ENCODE peak calls at places on chromosomes 4 and X, in nine cellular contexts. P is dorsolateral prefrontal cortex, J is kidney, Y is mammary epithelial cell, R is pancreas, W is ascending aorta, N is spleen, A is breast epithelium, X is fibroblast of lung. Z is an unnamed sample.

GRCh38 chrX:83319023-83319422 is 189.1 kb upstream of the POU3F4 start:
- DNase-seq in W (no peak), N (no peak), Y (no peak), J (no peak), X (no peak), R (no peak), A (no peak), P (no peak), Z (no peak)

GRCh38 chr4:2837904-2838496 is 5.6 kb upstream of the ADD1 start:
- DNase-seq in J (peak; percentile 84), W (peak; percentile 81), P (no peak), A (no peak), R (no peak), X (peak; percentile 37), Y (no peak), N (peak; percentile 94), Z (no peak)

GRCh38 chr4:99847362-99847976 is 30.8 kb downstream of the DAPP1 start:
- DNase-seq in A (no peak), N (no peak), J (no peak), X (no peak), W (no peak), P (no peak), R (no peak), Y (no peak), Z (no peak)

GRCh38 chr4:136699905-136700304 is 832.4 kb downstream of the PCDH18 start:
- DNase-seq in A (no peak), Y (no peak), R (no peak), W (no peak), N (no peak), P (no peak), X (no peak), J (no peak), Z (no peak)

GRCh38 chr4:8662776-8663175 is 70.2 kb downstream of the CPZ start:
- DNase-seq in Y (no peak), R (no peak), W (no peak), A (no peak), N (peak; percentile 68), J (no peak), P (no peak), X (no peak), Z (no peak)

GRCh38 chr4:52713456-52713937 is 37.7 kb downstream of the ERVMER34-1 start:
- DNase-seq in P (no peak), N (no peak), A (no peak), Y (no peak), R (no peak), W (no peak), J (no peak), X (peak; percentile 6), Z (no peak)

GRCh38 chr4:8681391-8681790 is 88.8 kb downstream of the CPZ start:
- DNase-seq in N (peak; percentile 54), A (no peak), P (no peak), Y (no peak), J (no peak), X (no peak), W (no peak), R (no peak), Z (no peak)

GRCh38 chrX:24241822-24242648 is 71.8 kb downstream of the SUPT20HL2 start:
- DNase-seq in W (no peak), P (no peak), Y (no peak), A (no peak), J (no peak), N (no peak), R (peak; percentile 57), X (peak; percentile 27), Z (no peak)

GRCh38 chr4:174716986-174717770 is 111.9 kb downstream of the GLRA3 start:
- DNase-seq in N (no peak), P (no peak), X (no peak), W (no peak), Y (no peak), R (no peak), J (no peak), A (no peak), Z (no peak)

GRCh38 chrX:109475174-109475891 is 6.6 kb downstream of the GUCY2F start:
- DNase-seq in A (peak; percentile 17), J (peak; percentile 62), Y (peak; percentile 27), X (peak; percentile 39), P (peak; percentile 26), R (peak; percentile 53), W (no peak), N (no peak), Z (peak; percentile 26)

GRCh38 chrX:152405561-152405960 is 45.6 kb downstream of the GABRA3 start:
- DNase-seq in R (no peak), N (no peak), P (no peak), X (peak; percentile 31), J (no peak), A (no peak), Y (peak; percentile 1), W (no peak), Z (no peak)

GRCh38 chr4:85879518-85879917 is 404.6 kb downstream of the ARHGAP24 start:
- DNase-seq in J (no peak), N (no peak), X (no peak), Y (no peak), R (no peak), A (no peak), W (no peak), P (no peak), Z (no peak)

GRCh38 chr4:39729557-39729956 is 31.6 kb downstream of the UBE2K start:
- DNase-seq in R (no peak), Y (peak; percentile 61), X (peak; percentile 81), W (no peak), J (no peak), P (no peak), A (no peak), N (no peak), Z (no peak)

GRCh38 chr4:165610679-165611551 is 232.1 kb downstream of the CPE start:
- DNase-seq in X (no peak), W (no peak), R (no peak), J (no peak), A (no peak), N (no peak), P (no peak), Y (no peak), Z (no peak)

GRCh38 chrX:129647588-129648410 is 7.0 kb downstream of the APLN start:
- DNase-seq in J (no peak), P (no peak), Y (no peak), X (no peak), R (no peak), A (no peak), N (no peak), W (no peak), Z (no peak)

GRCh38 chrX:121000589-121000988 is 15.0 kb upstream of the CT47A1 start:
- DNase-seq in J (no peak), W (no peak), R (no peak), X (peak; percentile 9), Y (peak; percentile 33), P (no peak), A (no peak), N (no peak), Z (no peak)

GRCh38 chr4:22515145-22515887 is 550 bp downstream of the ADGRA3 start:
- DNase-seq in W (peak; percentile 77), N (peak; percentile 81), P (no peak), A (peak; percentile 35), Y (peak; percentile 74), R (peak; percentile 74), J (peak; percentile 86), X (peak; percentile 78), Z (peak; percentile 77)
- H3K27ac ChIP-seq in W (peak overlapping the region; percentile 65), N (no peak overlapping the region), P (no peak overlapping the region), A (peak overlapping the region; percentile 85), Y (peak overlapping the region; percentile 87), R (peak overlapping the region; percentile 59), J (peak overlapping the region; percentile 26), X (peak overlapping the region; percentile 75), Z (peak overlapping the region; percentile 90)

GRCh38 chrX:110514498-110514897 is 155.8 kb downstream of the RTL9 start:
- DNase-seq in W (no peak), P (no peak), Y (no peak), X (no peak), J (no peak), A (no peak), R (no peak), N (no peak), Z (no peak)

GRCh38 chrX:110520053-110520452 is 161.4 kb downstream of the RTL9 start:
- DNase-seq in P (no peak), A (no peak), R (no peak), J (no peak), X (no peak), N (no peak), W (no peak), Y (no peak), Z (no peak)
- H3K4me3 ChIP-seq in P (no peak overlapping the region), A (no peak overlapping the region), R (no peak overlapping the region), J (no peak overlapping the region), X (no peak overlapping the region), N (no peak overlapping the region), W (no peak overlapping the region), Y (no peak overlapping the region), Z (no peak overlapping the region)

DNA sequence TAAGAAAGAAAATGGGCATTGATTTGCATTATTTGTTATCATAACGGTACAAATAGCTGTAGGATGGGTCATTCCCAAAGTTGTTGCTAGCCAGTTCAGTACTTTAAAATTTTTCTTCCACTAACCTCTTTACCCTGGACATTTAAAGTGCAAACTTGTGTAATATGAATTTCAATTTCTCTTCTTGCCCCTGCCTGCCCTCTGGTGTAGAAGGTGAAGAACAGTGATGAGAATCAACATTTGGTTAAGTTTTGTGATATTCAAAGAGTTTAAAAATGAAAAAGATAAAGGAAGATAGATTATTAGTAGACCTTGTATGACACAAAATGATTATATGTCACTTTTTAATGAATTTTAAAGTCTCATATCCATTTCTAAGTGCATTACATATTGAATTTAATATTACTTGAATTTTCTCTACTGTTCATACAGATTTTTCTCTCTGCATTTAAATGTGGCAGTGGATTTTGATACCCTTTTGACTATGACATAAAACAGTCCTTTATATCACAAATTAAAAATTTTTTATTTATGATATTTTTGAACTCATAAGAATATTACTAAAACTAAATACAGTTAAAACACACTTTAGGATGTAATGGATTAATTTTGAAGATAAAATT is 337.7 kb downstream of the BMPR1B start:
- DNase-seq in N (no peak), P (no peak), R (no peak), J (no peak), A (no peak), W (no peak), X (peak; percentile 50), Y (peak; percentile 37), Z (peak; percentile 20)
- TF ChIP-seq CTCF in N (peak; percentile 27), P (peak; percentile 49), R (peak; percentile 11), J (no peak), A (peak; percentile 21), W (peak; percentile 69), X (peak; percentile 60), Y (peak; percentile 65), Z (peak; percentile 32)

GRCh38 chr4:76892601-76893000 is 5.3 kb downstream of the SOWAHB start:
- DNase-seq in J (no peak), Y (peak; percentile 94), R (no peak), N (no peak), P (no peak), W (no peak), A (no peak), X (peak; percentile 72), Z (no peak)

GRCh38 chr4:76895619-76896018 is 2.3 kb downstream of the SOWAHB start:
- DNase-seq in W (no peak), J (no peak), R (no peak), Y (no peak), N (no peak), P (no peak), A (no peak), X (no peak), Z (no peak)

GRCh38 chr4:76896731-76897521 is 1.0 kb downstream of the SOWAHB start:
- DNase-seq in P (no peak), R (peak; percentile 62), X (peak; percentile 41), W (peak; percentile 65), A (peak; percentile 26), Y (peak; percentile 48), J (peak; percentile 72), N (no peak), Z (peak; percentile 28)

GRCh38 chr4:76896048-76896447 is 1.9 kb downstream of the SOWAHB start:
- DNase-seq in Y (no peak), W (no peak), R (no peak), A (no peak), N (no peak), X (no peak), J (no peak), P (no peak), Z (no peak)

GRCh38 chr4:76894537-76894936 is 3.4 kb downstream of the SOWAHB start:
- DNase-seq in P (no peak), Y (no peak), A (no peak), W (no peak), J (no peak), R (no peak), N (no peak), X (peak; percentile 8), Z (no peak)
- H3K27ac ChIP-seq in P (no peak overlapping the region), Y (no peak overlapping the region), A (no peak overlapping the region), W (no peak overlapping the region), J (no peak overlapping the region), R (no peak overlapping the region), N (no peak overlapping the region), X (no peak overlapping the region), Z (no peak overlapping the region)

Z was measured in WERI-Rb-1.